ENCODE peak calls at places on chromosome X, in ten cellular contexts. One of them, this sample, is unnamed.
A peak's percentile ranks its signal among the peaks of the same experiment; 100 is the strongest.

GRCh38 chrX:68999351-68999750 is 165.9 kb downstream of the PJA1 start:
- DNase-seq in stimulated activated CD4-positive, alpha-beta T cell treated with anti-CD3 and anti-CD28 coated beads, Interleukin-1b, Interleukin-23, amount 100 ng/mL, for 1 hour: no peak
- DNase-seq in heart left ventricle: no peak
- DNase-seq in effector CD4-positive, alpha-beta T cell: no peak
- DNase-seq in EL: peak; percentile 35
- DNase-seq in H4: peak; percentile 30
- DNase-seq in renal cortical epithelial cell: peak; percentile 75
- DNase-seq in HS-5: no peak
- DNase-seq in CD4-positive, alpha-beta T cell: no peak
- DNase-seq in HCT116: peak; percentile 18
- DNase-seq in this sample: no peak

GRCh38 chrX:48025561-48025960 is 18.8 kb downstream of the SPACA5 start:
- DNase-seq in stimulated activated CD4-positive, alpha-beta T cell treated with anti-CD3 and anti-CD28 coated beads, Interleukin-1b, Interleukin-23, amount 100 ng/mL, for 1 hour: no peak
- DNase-seq in heart left ventricle: peak; percentile 39
- DNase-seq in effector CD4-positive, alpha-beta T cell: peak; percentile 28
- DNase-seq in EL: peak; percentile 58
- DNase-seq in H4: peak; percentile 51
- DNase-seq in renal cortical epithelial cell: peak; percentile 60
- DNase-seq in HS-5: peak; percentile 22
- DNase-seq in CD4-positive, alpha-beta T cell: peak; percentile 12
- DNase-seq in HCT116: peak; percentile 64
- DNase-seq in this sample: peak; percentile 35

GRCh38 chrX:121579016-121579760 is 531.8 kb downstream of the GLUD2 start:
- DNase-seq in stimulated activated CD4-positive, alpha-beta T cell treated with anti-CD3 and anti-CD28 coated beads, Interleukin-1b, Interleukin-23, amount 100 ng/mL, for 1 hour: no peak
- DNase-seq in heart left ventricle: no peak
- DNase-seq in effector CD4-positive, alpha-beta T cell: no peak
- DNase-seq in EL: peak; percentile 27
- DNase-seq in H4: peak; percentile 18
- DNase-seq in renal cortical epithelial cell: peak; percentile 21
- DNase-seq in HS-5: no peak
- DNase-seq in CD4-positive, alpha-beta T cell: no peak
- DNase-seq in HCT116: peak; percentile 15
- DNase-seq in this sample: peak; percentile 1

GRCh38 chrX:99371976-99372595 is 1038.0 kb downstream of the PCDH19 start:
- DNase-seq in stimulated activated CD4-positive, alpha-beta T cell treated with anti-CD3 and anti-CD28 coated beads, Interleukin-1b, Interleukin-23, amount 100 ng/mL, for 1 hour: no peak
- DNase-seq in heart left ventricle: no peak
- DNase-seq in effector CD4-positive, alpha-beta T cell: no peak
- DNase-seq in EL: no peak
- DNase-seq in H4: peak; percentile 7
- DNase-seq in renal cortical epithelial cell: no peak
- DNase-seq in HS-5: no peak
- DNase-seq in CD4-positive, alpha-beta T cell: no peak
- DNase-seq in HCT116: no peak
- DNase-seq in this sample: no peak

GRCh38 chrX:89034679-89035078 is 287.7 kb downstream of the CPXCR1 start:
- DNase-seq in stimulated activated CD4-positive, alpha-beta T cell treated with anti-CD3 and anti-CD28 coated beads, Interleukin-1b, Interleukin-23, amount 100 ng/mL, for 1 hour: no peak
- DNase-seq in heart left ventricle: no peak
- DNase-seq in effector CD4-positive, alpha-beta T cell: no peak
- DNase-seq in EL: no peak
- DNase-seq in H4: no peak
- DNase-seq in renal cortical epithelial cell: no peak
- DNase-seq in HS-5: no peak
- DNase-seq in CD4-positive, alpha-beta T cell: no peak
- DNase-seq in HCT116: no peak
- DNase-seq in this sample: no peak

GRCh38 chrX:53313746-53314105 is 32.3 kb upstream of the IQSEC2 start:
- DNase-seq in stimulated activated CD4-positive, alpha-beta T cell treated with anti-CD3 and anti-CD28 coated beads, Interleukin-1b, Interleukin-23, amount 100 ng/mL, for 1 hour: no peak
- DNase-seq in heart left ventricle: no peak
- DNase-seq in effector CD4-positive, alpha-beta T cell: no peak
- DNase-seq in EL: no peak
- DNase-seq in H4: no peak
- DNase-seq in renal cortical epithelial cell: no peak
- DNase-seq in HS-5: no peak
- DNase-seq in CD4-positive, alpha-beta T cell: no peak
- DNase-seq in HCT116: no peak
- DNase-seq in this sample: no peak

GRCh38 chrX:49106930-49107329 is 16.6 kb downstream of the GPKOW start:
- DNase-seq in stimulated activated CD4-positive, alpha-beta T cell treated with anti-CD3 and anti-CD28 coated beads, Interleukin-1b, Interleukin-23, amount 100 ng/mL, for 1 hour: no peak
- DNase-seq in heart left ventricle: no peak
- DNase-seq in effector CD4-positive, alpha-beta T cell: no peak
- DNase-seq in EL: peak; percentile 30
- DNase-seq in H4: peak; percentile 40
- DNase-seq in renal cortical epithelial cell: peak; percentile 38
- DNase-seq in HS-5: no peak
- DNase-seq in CD4-positive, alpha-beta T cell: no peak
- DNase-seq in HCT116: no peak
- DNase-seq in this sample: no peak

GRCh38 chrX:87578978-87579377 is 61.4 kb downstream of the KLHL4 start:
- DNase-seq in stimulated activated CD4-positive, alpha-beta T cell treated with anti-CD3 and anti-CD28 coated beads, Interleukin-1b, Interleukin-23, amount 100 ng/mL, for 1 hour: no peak
- DNase-seq in heart left ventricle: no peak
- DNase-seq in effector CD4-positive, alpha-beta T cell: no peak
- DNase-seq in EL: no peak
- DNase-seq in H4: peak; percentile 3
- DNase-seq in renal cortical epithelial cell: no peak
- DNase-seq in HS-5: no peak
- DNase-seq in CD4-positive, alpha-beta T cell: no peak
- DNase-seq in HCT116: no peak
- DNase-seq in this sample: no peak

GRCh38 chrX:30992381-30992904 is 79.4 kb downstream of the FTHL17 start:
- DNase-seq in stimulated activated CD4-positive, alpha-beta T cell treated with anti-CD3 and anti-CD28 coated beads, Interleukin-1b, Interleukin-23, amount 100 ng/mL, for 1 hour: no peak
- DNase-seq in heart left ventricle: no peak
- DNase-seq in effector CD4-positive, alpha-beta T cell: no peak
- DNase-seq in EL: no peak
- DNase-seq in H4: peak; percentile 35
- DNase-seq in renal cortical epithelial cell: no peak
- DNase-seq in HS-5: no peak
- DNase-seq in CD4-positive, alpha-beta T cell: no peak
- DNase-seq in HCT116: no peak
- DNase-seq in this sample: no peak